ENCODE peak calls at places on chromosomes 11 and 22, in ten cellular contexts. L is left cardiac atrium, J is anterior cingulate cortex, N is foreskin fibroblast, M is caudate nucleus, R is K562, O is T-helper 9 cell, Z is D341Med, C is astrocyte of the cerebellum, Y is amygdala. X is an unnamed sample.

GRCh38 chr22:50683086-50683993 is 10.7 kb downstream of the SHANK3 start:
- DNase-seq in L (no peak), J (no peak), N (no peak), M (no peak), R (no peak), O (no peak), Z (peak), C (no peak), Y (no peak), X (peak)

GRCh38 chr11:16831281-16832192 is 93.1 kb downstream of the C11orf58 start:
- DNase-seq in L (no peak), J (no peak), N (no peak), M (no peak), R (no peak), O (no peak), Z (no peak), C (no peak), Y (no peak), X (no peak)

GRCh38 chr11:57310630-57311086 is 14.1 kb downstream of the TNKS1BP1 start:
- DNase-seq in L (no peak), J (no peak), N (no peak), M (no peak), R (no peak), O (no peak), Z (no peak), C (no peak), Y (no peak), X (no peak)

GRCh38 chr11:109641549-109641948 is 219.6 kb downstream of the C11orf87 start:
- DNase-seq in L (no peak), J (no peak), N (peak), M (no peak), R (no peak), O (no peak), Z (no peak), C (peak), Y (no peak), X (no peak)

GRCh38 chr11:72789493-72790131 is 4.2 kb downstream of the STARD10 start:
- DNase-seq in L (no peak), J (peak), N (peak), M (peak), R (no peak), O (no peak), Z (peak), C (no peak), Y (no peak), X (no peak)

GRCh38 chr11:95084509-95084908 is 5.1 kb upstream of the ENDOD1 start:
- DNase-seq in L (no peak), J (no peak), N (no peak), M (no peak), R (no peak), O (no peak), Z (no peak), C (no peak), Y (no peak), X (no peak)

GRCh38 chr22:19610518-19611253 is 86.5 kb upstream of the CLDN5 start:
- DNase-seq in L (no peak), J (no peak), N (no peak), M (no peak), R (no peak), O (no peak), Z (no peak), C (no peak), Y (no peak), X (no peak)

GRCh38 chr22:20429254-20430100 is 8.1 kb downstream of the SCARF2 start:
- DNase-seq in L (peak), J (no peak), N (no peak), M (no peak), R (peak), O (peak), Z (peak), C (no peak), Y (no peak), X (peak)

GRCh38 chr11:96207459-96208449 is 135.2 kb downstream of the MAML2 start:
- DNase-seq in L (no peak), J (no peak), N (no peak), M (no peak), R (no peak), O (no peak), Z (no peak), C (no peak), Y (no peak), X (no peak)

GRCh38 chr11:45580399-45580798 is 85.0 kb downstream of the CHST1 start:
- DNase-seq in L (no peak), J (no peak), N (peak), M (no peak), R (no peak), O (no peak), Z (no peak), C (peak), Y (no peak), X (no peak)

GRCh38 chr11:61837411-61838005 is 9.4 kb downstream of the FADS2 start:
- DNase-seq in L (no peak), J (no peak), N (no peak), M (no peak), R (no peak), O (no peak), Z (no peak), C (no peak), Y (no peak), X (peak)

GRCh38 chr11:37199082-37199481 is 601.0 kb upstream of the RAG2 start:
- DNase-seq in L (no peak), J (no peak), N (no peak), M (no peak), R (no peak), O (no peak), Z (no peak), C (no peak), Y (no peak), X (no peak)

GRCh38 chr11:91955206-91955605 is 269.4 kb upstream of the FAT3 start:
- DNase-seq in L (no peak), J (no peak), N (no peak), M (no peak), R (no peak), O (no peak), Z (no peak), C (no peak), Y (no peak), X (no peak)

GRCh38 chr11:46410021-46410420 is 18.4 kb upstream of the CHRM4 start:
- DNase-seq in L (no peak), J (no peak), N (no peak), M (no peak), R (no peak), O (no peak), Z (peak), C (no peak), Y (no peak), X (no peak)

GRCh38 chr11:3021125-3021524 is 29.0 kb upstream of the NAP1L4 start:
- DNase-seq in L (no peak), J (peak), N (no peak), M (no peak), R (peak), O (peak), Z (peak), C (no peak), Y (peak), X (no peak)

X was measured in Right ventricle myocardium inferior.